ENCODE peak calls at places on chromosome 10, in seven cellular contexts. P is stomach; M is OCI-LY7; H is CD4-positive, alpha-beta memory T cell; G is gastrocnemius medialis; T is brain microvascular endothelial cell; K is esophagus squamous epithelium. Y is an unnamed sample.

GRCh38 chr10:13894412-13895093 is 307.8 kb downstream of the PRPF18 start:
- DNase-seq in M (no peak), H (no peak), K (no peak), G (no peak), T (peak; percentile 31), P (no peak), Y (no peak)

GRCh38 chr10:93514496-93514895 is 18.1 kb downstream of the CEP55 start:
- DNase-seq in P (no peak), K (no peak), G (no peak), H (no peak), M (no peak), T (no peak), Y (no peak)

GRCh38 chr10:7363700-7364099 is 47.1 kb downstream of the SFMBT2 start:
- DNase-seq in K (no peak), G (no peak), M (no peak), P (no peak), H (no peak), T (no peak), Y (no peak)

GRCh38 chr10:112799038-112799437 is 151.0 kb upstream of the TCF7L2 start:
- DNase-seq in M (no peak), G (no peak), H (no peak), K (no peak), P (no peak), T (no peak), Y (no peak)

GRCh38 chr10:124721295-124722052 is 22.7 kb downstream of the FAM53B start:
- DNase-seq in G (peak; percentile 94), T (no peak), H (no peak), K (no peak), P (no peak), M (no peak), Y (peak; percentile 54)

GRCh38 chr10:112914288-112914952 is 35.6 kb upstream of the TCF7L2 start:
- DNase-seq in G (no peak), K (no peak), M (no peak), T (no peak), P (no peak), H (no peak), Y (no peak)

GRCh38 chr10:5297466-5297865 is 67.3 kb upstream of the UCN3 start:
- DNase-seq in G (peak; percentile 30), T (no peak), P (no peak), H (peak; percentile 23), K (no peak), M (no peak), Y (peak; percentile 56)

GRCh38 chr10:102859911-102860310 is 5.9 kb downstream of the BORCS7 start:
- DNase-seq in G (no peak), H (no peak), M (no peak), T (no peak), P (no peak), K (no peak), Y (no peak)

GRCh38 chr10:60394444-60394843 is 4.8 kb upstream of the ANK3 start:
- DNase-seq in P (no peak), G (no peak), T (no peak), K (no peak), H (no peak), M (no peak), Y (no peak)

GRCh38 chr10:103897241-103897774 is 20.7 kb downstream of the STN1 start:
- DNase-seq in T (no peak), H (no peak), P (no peak), G (no peak), K (no peak), M (no peak), Y (no peak)

GRCh38 chr10:35735412-35735811 is 93.3 kb upstream of the FZD8 start:
- DNase-seq in P (no peak), K (no peak), H (no peak), G (no peak), T (peak; percentile 84), M (no peak), Y (no peak)

GRCh38 chr10:4586756-4587155 is 239.3 kb upstream of the AKR1E2 start:
- DNase-seq in P (no peak), M (no peak), H (no peak), T (no peak), K (no peak), G (no peak), Y (no peak)

GRCh38 chr10:72158174-72158573 is 57.6 kb upstream of the ANAPC16 start:
- DNase-seq in T (no peak), G (no peak), P (no peak), K (no peak), H (no peak), M (no peak), Y (no peak)

GRCh38 chr10:98217793-98218192 is 50.2 kb downstream of the LOXL4 start:
- DNase-seq in H (no peak), T (no peak), M (peak; percentile 11), K (no peak), P (no peak), G (no peak), Y (no peak)

GRCh38 chr10:33155720-33156638 is 178.5 kb downstream of the NRP1 start:
- DNase-seq in H (peak; percentile 65), K (no peak), P (no peak), G (no peak), M (peak; percentile 79), T (peak; percentile 69), Y (no peak)

GRCh38 chr10:87092356-87092860 is 2.2 kb downstream of the GLUD1 start:
- DNase-seq in K (no peak), P (no peak), M (peak; percentile 5), T (peak; percentile 23), H (peak; percentile 45), G (no peak), Y (no peak)

GRCh38 chr10:61899045-61899444 is 2.5 kb upstream of the ARID5B start:
- DNase-seq in H (peak; percentile 31), M (peak; percentile 50), G (no peak), T (peak; percentile 61), K (no peak), P (no peak), Y (no peak)

GRCh38 chr10:62747195-62747594 is 57.3 kb upstream of the ADO start:
- DNase-seq in H (no peak), M (no peak), G (no peak), K (no peak), T (no peak), P (no peak), Y (no peak)

GRCh38 chr10:99709480-99710229 is 22.3 kb downstream of the COX15 start:
- DNase-seq in G (no peak), P (no peak), H (no peak), M (no peak), T (peak; percentile 12), K (no peak), Y (no peak)

GRCh38 chr10:33893502-33893901 is 559.0 kb upstream of the NRP1 start:
- DNase-seq in P (no peak), K (no peak), G (no peak), M (no peak), H (no peak), T (no peak), Y (no peak)

DNA sequence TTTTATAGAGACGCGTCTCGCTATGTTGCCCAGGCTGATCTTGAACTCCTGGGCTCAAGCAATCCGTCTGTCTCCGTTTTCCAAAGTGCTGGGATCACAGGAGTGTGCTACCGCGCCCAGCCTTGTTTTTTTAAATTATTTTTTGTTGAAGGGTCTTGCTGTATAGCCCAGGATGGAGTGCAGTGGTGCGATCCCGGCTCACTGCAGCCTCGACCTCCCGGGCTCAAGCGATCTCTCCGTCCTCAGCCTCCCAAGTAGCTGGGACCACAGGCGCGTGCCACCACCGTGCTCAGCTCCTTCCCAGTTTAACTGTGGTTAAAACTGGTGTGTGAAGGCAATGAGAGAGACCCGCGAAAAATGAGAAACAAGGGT is 11.0 kb upstream of the HNRNPF start:
- DNase-seq in K (no peak), G (no peak), H (no peak), P (no peak), M (no peak), T (no peak), Y (no peak)
- H3K4me3 ChIP-seq in K (peak overlapping the region; percentile 51), G (peak overlapping the region; percentile 71), H (no peak overlapping the region), P (peak overlapping the region; percentile 61), M (peak overlapping the region; percentile 65), T (peak overlapping the region; percentile 61), Y (peak overlapping the region; percentile 56)

DNA sequence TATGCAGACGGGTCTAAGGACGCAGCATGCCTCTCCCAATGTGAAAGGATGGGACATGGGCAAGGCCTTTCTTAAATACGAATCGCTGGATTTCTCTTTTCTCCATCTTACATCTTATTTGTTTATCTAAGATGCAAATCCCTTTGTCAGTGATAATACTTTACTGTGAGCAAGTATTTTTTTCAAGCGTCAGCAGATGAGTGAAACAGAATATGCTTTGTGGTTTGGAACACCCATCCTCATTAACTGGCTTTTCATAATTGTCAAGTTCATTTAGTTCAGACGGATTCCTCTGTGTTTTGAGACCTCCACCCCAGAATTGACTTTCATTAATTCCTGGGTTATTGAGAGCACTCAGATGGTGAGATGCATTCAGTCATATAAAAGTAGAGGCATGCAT is 149.8 kb downstream of the NSUN6 start:
- DNase-seq in K (no peak), P (no peak), H (no peak), M (no peak), G (no peak), T (no peak), Y (no peak)
- H3K4me3 ChIP-seq in K (no peak overlapping the region), P (no peak overlapping the region), H (no peak overlapping the region), M (no peak overlapping the region), G (no peak overlapping the region), T (no peak overlapping the region), Y (no peak overlapping the region)

GRCh38 chr10:339038-339391 is 203.8 kb downstream of the ZMYND11 start:
- DNase-seq in P (no peak), M (no peak), K (no peak), T (no peak), G (no peak), H (no peak), Y (no peak)
- H3K4me3 ChIP-seq in P (no peak overlapping the region), M (no peak overlapping the region), K (no peak overlapping the region), T (no peak overlapping the region), G (no peak overlapping the region), H (no peak overlapping the region), Y (no peak overlapping the region)

DNA sequence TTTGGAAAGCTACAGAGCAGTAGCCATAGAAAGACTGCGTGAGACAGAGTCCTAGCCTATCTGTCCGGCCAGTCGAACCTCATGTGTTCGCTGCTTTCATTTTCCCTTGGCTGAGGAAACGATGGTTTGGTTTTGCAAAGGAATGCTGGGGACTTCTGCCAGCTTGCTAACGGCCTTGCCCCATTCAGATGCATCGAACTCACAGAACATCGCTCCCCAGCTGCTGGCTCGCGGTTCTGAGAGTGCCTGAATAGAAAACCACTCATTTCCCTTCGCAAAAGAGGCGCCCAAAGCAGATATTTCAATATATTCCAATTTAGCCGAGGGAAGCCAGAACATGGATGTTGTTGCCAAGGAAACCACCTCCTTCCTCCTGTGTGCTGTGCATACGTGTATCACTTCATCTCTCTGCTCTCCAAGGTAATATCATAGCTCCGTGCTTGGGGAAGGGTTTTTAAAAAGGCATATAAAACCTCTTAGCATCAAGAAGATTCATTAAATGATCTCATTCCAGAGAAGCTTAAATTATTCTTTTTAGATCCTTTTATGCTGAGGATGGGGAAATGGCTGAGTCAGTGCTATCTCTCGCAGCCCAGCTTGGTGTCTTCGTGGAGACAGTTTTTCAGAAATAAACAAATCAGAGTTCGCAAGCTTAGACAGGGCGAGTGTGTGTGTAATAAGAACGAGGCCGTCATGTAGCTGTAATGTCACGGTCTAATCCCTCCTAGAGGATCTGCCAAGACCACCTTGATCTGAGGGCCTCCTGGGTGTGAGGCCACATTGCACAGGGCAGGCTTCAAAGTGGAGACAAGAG is 215.2 kb downstream of the RPS24 start:
- DNase-seq in M (no peak), G (no peak), K (no peak), H (no peak), T (no peak), P (no peak), Y (peak; percentile 46)
- H3K4me3 ChIP-seq in M (no peak overlapping the region), G (no peak overlapping the region), K (no peak overlapping the region), H (no peak overlapping the region), T (no peak overlapping the region), P (no peak overlapping the region), Y (no peak overlapping the region)

GRCh38 chr10:74450623-74451022 is 299.6 kb downstream of the ADK start:
- DNase-seq in M (no peak), K (no peak), T (no peak), G (no peak), H (no peak), P (no peak), Y (no peak)
- H3K4me3 ChIP-seq in M (no peak overlapping the region), K (no peak overlapping the region), T (no peak overlapping the region), G (no peak overlapping the region), H (no peak overlapping the region), P (no peak overlapping the region), Y (no peak overlapping the region)